ENCODE peak calls at places on chromosomes 6 and 20, in four cellular contexts. J is ovary, P is tibial artery, T is neural progenitor cell. D is an unnamed sample.

GRCh38 chr6:108097882-108098281 is 23.3 kb upstream of the OSTM1 start:
- DNase-seq in J (no peak), P (no peak), T (no peak), D (no peak)

GRCh38 chr20:37270586-37271420 is 9.2 kb upstream of the GHRH start:
- DNase-seq in P (no peak), J (no peak), T (no peak), D (no peak)

GRCh38 chr6:105596284-105596755 is 193.4 kb upstream of the PREP start:
- DNase-seq in T (no peak), J (no peak), P (no peak), D (no peak)

GRCh38 chr20:36812601-36813000 is 39.0 kb upstream of the DSN1 start:
- DNase-seq in P (no peak), J (no peak), T (no peak), D (no peak)

GRCh38 chr6:163626073-163626867 is 211.8 kb downstream of the QKI start:
- DNase-seq in P (no peak), J (no peak), T (no peak), D (no peak)

GRCh38 chr6:7438011-7438410 is 48.4 kb downstream of the RIOK1 start:
- DNase-seq in P (no peak), J (no peak), T (no peak), D (no peak)

GRCh38 chr6:31308050-31308844 is 36.4 kb upstream of the HLA-C start:
- DNase-seq in P (no peak), T (peak), J (no peak), D (no peak)

GRCh38 chr6:168420084-168420483 is 20.9 kb upstream of the SMOC2 start:
- DNase-seq in T (no peak), J (no peak), P (no peak), D (peak)

GRCh38 chr6:42099340-42100028 is 42.9 kb downstream of the C6orf132 start:
- DNase-seq in P (no peak), T (no peak), J (no peak), D (no peak)

GRCh38 chr6:156601821-156602301 is 175.3 kb upstream of the ARID1B start:
- DNase-seq in J (no peak), T (no peak), P (no peak), D (no peak)

GRCh38 chr20:4697874-4698221 is 23.9 kb upstream of the PRND start:
- DNase-seq in T (no peak), P (no peak), J (no peak), D (no peak)

GRCh38 chr6:137602871-137603270 is 108.7 kb upstream of the OLIG3 start:
- DNase-seq in T (no peak), P (no peak), J (no peak), D (no peak)

GRCh38 chr6:137601471-137601870 is 107.3 kb upstream of the OLIG3 start:
- DNase-seq in J (no peak), T (no peak), P (no peak), D (no peak)

DNA sequence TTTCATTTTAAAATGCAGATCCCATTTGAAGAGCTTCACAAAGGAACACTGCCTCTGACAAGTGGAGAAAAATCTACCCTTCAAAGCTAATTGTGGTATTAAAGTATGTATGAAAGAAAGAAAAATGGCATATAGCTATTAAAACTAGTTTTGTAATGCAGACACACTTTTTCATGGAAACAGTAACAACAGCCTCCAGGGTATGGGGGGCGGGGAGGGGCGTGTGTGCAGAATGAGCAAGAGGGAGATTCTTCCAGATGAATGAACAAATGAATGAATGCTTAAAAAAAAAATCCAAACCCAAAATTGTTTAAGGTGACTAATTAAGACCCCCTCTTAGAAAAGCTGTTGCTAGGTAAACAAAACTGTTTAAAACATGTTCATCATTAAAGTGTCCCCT is 108.1 kb upstream of the OLIG3 start:
- DNase-seq in T (no peak), J (no peak), P (no peak), D (no peak)
- H3K4me3 ChIP-seq in T (no peak), J (no peak), P (no peak), D (no peak)

DNA sequence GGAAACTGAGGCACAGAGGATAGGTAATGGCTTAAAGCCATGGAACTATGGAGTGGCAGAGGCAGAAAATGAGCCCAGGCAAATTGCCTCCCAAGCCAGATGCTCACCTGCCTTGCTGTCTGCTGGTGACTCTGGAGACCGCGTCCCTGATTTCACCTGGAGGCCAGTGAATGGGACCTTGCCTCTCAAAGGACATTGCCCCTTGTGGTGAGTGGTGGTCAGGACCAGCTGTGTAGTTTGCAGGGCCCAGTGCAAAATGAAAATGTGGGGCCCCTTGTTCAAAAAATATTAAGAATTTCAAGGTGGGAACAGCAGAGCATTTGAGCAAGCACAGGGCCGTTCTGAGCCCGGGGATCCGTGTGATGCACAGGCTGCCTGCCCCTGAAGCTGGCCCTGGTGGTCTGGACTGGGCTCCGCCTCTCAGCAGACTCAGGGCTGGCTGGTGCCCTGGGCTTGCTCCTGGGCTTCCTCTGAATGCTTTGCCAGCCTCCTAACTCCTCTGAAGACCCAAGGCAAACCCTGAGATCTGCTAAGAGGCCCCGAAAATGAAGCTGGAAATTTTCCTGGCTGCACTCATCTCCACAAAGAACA is 19.8 kb upstream of the KCNG1 start:
- DNase-seq in T (peak), J (no peak), P (no peak), D (no peak)
- TF ChIP-seq CTCF in T (peak), J (no peak), P (no peak), D (no peak)

GRCh38 chr6:35049885-35050284 is 91.3 kb downstream of the TCP11 start:
- DNase-seq in T (no peak), P (peak), J (peak), D (no peak)

GRCh38 chr6:35051393-35051792 is 89.7 kb downstream of the TCP11 start:
- DNase-seq in J (no peak), T (no peak), P (no peak), D (no peak)

GRCh38 chr6:35050291-35050987 is 90.7 kb downstream of the TCP11 start:
- DNase-seq in P (peak), J (no peak), T (no peak), D (no peak)

GRCh38 chr6:35051997-35052583 is 89.0 kb downstream of the TCP11 start:
- DNase-seq in P (no peak), J (no peak), T (no peak), D (no peak)

GRCh38 chr6:35050988-35051330 is 90.2 kb downstream of the TCP11 start:
- DNase-seq in T (no peak), P (peak), J (no peak), D (no peak)
- H3K27ac ChIP-seq in T (no peak), P (peak), J (no peak), D (peak)

DNA sequence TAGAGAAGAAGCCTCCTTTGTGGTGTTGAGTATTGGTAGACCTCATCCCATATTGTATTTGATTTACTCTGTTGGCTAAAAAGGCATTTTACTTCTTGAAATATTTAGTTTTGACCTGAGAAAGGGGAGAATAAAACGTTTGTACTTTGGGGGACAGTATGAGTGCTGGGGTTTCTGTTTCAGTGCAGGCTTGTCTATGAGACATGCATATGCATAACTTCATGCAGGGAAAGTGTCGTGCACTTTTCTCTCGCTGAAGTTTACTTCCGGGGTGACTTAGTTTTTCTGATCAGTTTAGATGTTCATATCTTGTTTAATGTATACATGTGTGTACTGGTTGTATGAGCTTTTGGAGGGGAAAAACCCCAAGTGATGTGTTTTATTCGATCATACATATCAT is 59.5 kb downstream of the UTRN start:
- DNase-seq in J (no peak), T (no peak), P (no peak), D (no peak)
- H3K4me3 ChIP-seq in J (no peak), T (no peak), P (no peak), D (no peak)

DNA sequence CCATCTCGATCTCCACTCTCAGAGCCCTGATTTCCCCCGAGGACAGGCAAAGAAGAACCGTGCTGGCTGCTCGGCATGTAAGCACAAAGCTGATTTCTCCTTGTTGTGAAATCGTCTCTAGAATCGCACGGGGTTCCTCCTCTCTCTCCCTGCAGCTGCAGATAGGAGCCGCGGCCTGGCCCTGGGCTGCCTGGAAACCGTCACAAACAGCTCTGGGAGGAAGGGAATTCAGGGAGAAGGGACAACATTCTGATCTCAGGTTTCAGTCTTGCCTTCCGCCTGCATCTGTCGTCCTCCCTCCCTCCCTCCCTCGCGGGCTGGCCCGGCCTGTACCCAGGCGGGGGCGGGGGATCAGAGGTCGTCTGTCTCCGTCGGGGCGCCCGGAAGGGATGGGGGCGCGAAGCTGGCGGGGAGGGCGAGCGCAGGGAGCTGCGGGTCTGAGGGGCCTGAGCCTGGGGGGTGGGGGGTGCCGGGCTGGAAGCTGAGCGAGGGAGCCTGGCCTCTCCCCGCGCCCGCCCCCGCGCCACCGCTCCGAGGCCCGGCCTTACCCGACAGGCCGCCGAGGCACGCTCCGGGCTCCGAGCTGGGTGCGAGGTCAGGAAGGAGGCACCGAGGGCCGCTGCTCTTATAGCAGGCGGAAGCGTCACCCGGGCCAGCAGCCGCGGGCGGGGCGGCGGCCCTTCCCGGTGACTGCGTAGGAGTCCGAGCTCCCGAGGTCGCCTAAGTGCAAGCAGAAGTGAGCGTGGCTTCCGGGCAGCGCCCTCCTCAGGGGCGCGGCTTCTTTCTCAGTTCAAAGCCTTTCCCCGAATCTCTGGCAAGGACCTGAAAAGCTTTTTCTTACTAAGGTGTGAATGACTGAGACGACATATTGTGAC is at the start of gene SERPINB1:
- DNase-seq in J (peak), P (peak), T (peak), D (peak)
- TF ChIP-seq CTCF in J (no peak), P (no peak), T (peak), D (no peak)

DNA sequence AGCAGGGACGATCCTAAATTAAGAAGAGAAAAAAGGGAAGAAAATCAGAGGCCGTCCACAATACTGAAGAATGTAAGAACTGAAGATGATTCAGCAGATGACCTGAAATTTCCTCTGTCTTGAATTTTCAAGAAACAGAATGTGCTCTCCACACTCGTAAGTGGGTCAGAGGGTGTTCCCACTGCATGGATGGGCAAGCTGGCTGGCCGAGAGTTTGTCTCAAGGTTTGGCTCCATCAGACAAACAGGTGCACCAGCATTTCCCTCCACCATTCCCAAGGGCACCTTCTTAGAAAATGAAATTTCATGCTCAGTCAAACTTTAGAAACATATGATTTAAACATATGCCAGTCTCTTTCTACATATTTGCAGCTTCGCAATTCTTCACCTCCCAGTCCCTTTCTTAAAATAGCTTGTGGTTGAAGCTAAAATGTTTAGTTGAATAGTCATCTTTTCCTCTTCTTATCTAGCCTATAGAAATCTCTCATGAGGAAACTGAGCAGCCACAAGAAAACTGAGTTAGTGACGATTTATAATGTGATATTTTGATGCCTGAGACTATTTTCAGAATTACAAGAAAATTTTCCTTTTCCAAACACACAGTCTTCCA is 576.4 kb downstream of the PRKN start:
- DNase-seq in P (no peak), J (no peak), T (no peak), D (no peak)
- H3K27ac ChIP-seq in P (no peak), J (no peak), T (no peak), D (no peak)

DNA sequence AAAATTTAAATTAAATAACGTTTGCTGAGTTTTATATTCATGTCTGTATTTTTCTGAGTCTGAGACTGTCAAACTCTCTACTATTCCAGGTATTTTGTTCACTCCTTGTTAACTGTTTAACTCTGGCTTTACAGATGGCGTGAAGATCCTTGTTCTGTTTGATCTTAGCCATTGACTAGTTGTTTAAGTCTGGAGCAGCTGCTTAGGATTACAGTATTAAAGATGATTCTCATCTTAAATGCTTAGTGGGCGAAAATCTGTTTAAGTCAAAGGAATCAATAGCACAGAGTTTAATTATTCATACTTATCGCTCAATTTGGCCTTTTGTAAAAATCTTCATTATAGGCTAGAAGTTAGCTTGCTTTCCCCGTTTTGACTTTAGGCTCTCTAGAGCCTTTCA is 2.4 kb downstream of the PHACTR2 start:
- DNase-seq in T (peak), J (no peak), P (no peak), D (no peak)
- H3K4me3 ChIP-seq in T (peak), J (peak), P (peak), D (peak)

GRCh38 chr20:33925867-33926266 is 67.8 kb upstream of the RALY start:
- DNase-seq in J (no peak), T (no peak), P (no peak), D (no peak)

GRCh38 chr20:33927703-33928102 is 66.0 kb upstream of the RALY start:
- DNase-seq in T (no peak), J (no peak), P (no peak), D (no peak)

GRCh38 chr20:33929917-33930316 is 63.8 kb upstream of the RALY start:
- DNase-seq in J (no peak), T (no peak), P (no peak), D (no peak)

GRCh38 chr20:33922224-33922623 is 71.5 kb upstream of the RALY start:
- DNase-seq in T (no peak), P (no peak), J (no peak), D (no peak)

GRCh38 chr20:33926425-33926824 is 67.3 kb upstream of the RALY start:
- DNase-seq in J (no peak), T (no peak), P (no peak), D (no peak)
- TF ChIP-seq CTCF in J (no peak), T (no peak), P (no peak), D (no peak)

D was measured in coronary artery.